ENCODE peak calls at places on chromosomes 3 and 15, in eight cellular contexts. One of them, this sample, is unnamed.

GRCh38 chr3:111547645-111548044 is 5.6 kb downstream of the CD96 start:
- DNase-seq in aorta: no peak
- DNase-seq in brain microvascular endothelial cell: no peak
- DNase-seq in endodermal cell: no peak
- DNase-seq in fibroblast of lung: no peak
- DNase-seq in osteoblast: no peak
- DNase-seq in GM23248: no peak
- DNase-seq in bronchial epithelial cell: no peak
- DNase-seq in this sample: no peak

GRCh38 chr3:78427303-78427702 is 1340.5 kb downstream of the ROBO1 start:
- DNase-seq in osteoblast: no peak
- DNase-seq in aorta: no peak
- DNase-seq in fibroblast of lung: peak; percentile 24
- DNase-seq in brain microvascular endothelial cell: no peak
- DNase-seq in GM23248: peak; percentile 18
- DNase-seq in endodermal cell: no peak
- DNase-seq in bronchial epithelial cell: no peak
- DNase-seq in this sample: peak; percentile 0

GRCh38 chr3:66577804-66578203 is 77.0 kb upstream of the LRIG1 start:
- DNase-seq in fibroblast of lung: no peak
- DNase-seq in bronchial epithelial cell: no peak
- DNase-seq in GM23248: no peak
- DNase-seq in brain microvascular endothelial cell: no peak
- DNase-seq in endodermal cell: no peak
- DNase-seq in osteoblast: no peak
- DNase-seq in aorta: no peak
- DNase-seq in this sample: no peak

GRCh38 chr3:69716119-69716518 is 23.1 kb upstream of the MITF start:
- DNase-seq in fibroblast of lung: no peak
- DNase-seq in bronchial epithelial cell: no peak
- DNase-seq in GM23248: peak; percentile 7
- DNase-seq in brain microvascular endothelial cell: no peak
- DNase-seq in endodermal cell: no peak
- DNase-seq in aorta: no peak
- DNase-seq in osteoblast: no peak
- DNase-seq in this sample: no peak

GRCh38 chr3:62923092-62923491 is 47.9 kb upstream of the CADPS start:
- DNase-seq in brain microvascular endothelial cell: no peak
- DNase-seq in endodermal cell: no peak
- DNase-seq in GM23248: peak; percentile 56
- DNase-seq in bronchial epithelial cell: no peak
- DNase-seq in osteoblast: peak; percentile 58
- DNase-seq in fibroblast of lung: peak; percentile 44
- DNase-seq in aorta: no peak
- DNase-seq in this sample: no peak

GRCh38 chr3:61914277-61914676 is 352.9 kb downstream of the PTPRG start:
- DNase-seq in aorta: no peak
- DNase-seq in fibroblast of lung: no peak
- DNase-seq in osteoblast: no peak
- DNase-seq in bronchial epithelial cell: no peak
- DNase-seq in endodermal cell: no peak
- DNase-seq in brain microvascular endothelial cell: no peak
- DNase-seq in GM23248: peak; percentile 55
- DNase-seq in this sample: peak; percentile 49

GRCh38 chr15:68497206-68497910 is 65.4 kb upstream of the ITGA11 start:
- DNase-seq in endodermal cell: peak; percentile 73
- DNase-seq in aorta: no peak
- DNase-seq in fibroblast of lung: peak; percentile 81
- DNase-seq in brain microvascular endothelial cell: no peak
- DNase-seq in GM23248: peak; percentile 36
- DNase-seq in bronchial epithelial cell: no peak
- DNase-seq in osteoblast: peak; percentile 60
- DNase-seq in this sample: peak; percentile 83

GRCh38 chr15:70376929-70377691 is 279.4 kb upstream of the TLE3 start:
- DNase-seq in endodermal cell: peak; percentile 66
- DNase-seq in bronchial epithelial cell: peak; percentile 64
- DNase-seq in fibroblast of lung: peak; percentile 66
- DNase-seq in GM23248: peak; percentile 85
- DNase-seq in osteoblast: peak; percentile 85
- DNase-seq in aorta: peak; percentile 63
- DNase-seq in brain microvascular endothelial cell: peak; percentile 5
- DNase-seq in this sample: peak; percentile 76

GRCh38 chr3:18424862-18425640 is at the start of gene SATB1:
- DNase-seq in aorta: peak; percentile 90
- DNase-seq in bronchial epithelial cell: peak; percentile 19
- DNase-seq in GM23248: peak; percentile 82
- DNase-seq in fibroblast of lung: peak; percentile 68
- DNase-seq in brain microvascular endothelial cell: peak; percentile 47
- DNase-seq in osteoblast: peak; percentile 69
- DNase-seq in endodermal cell: peak; percentile 91
- DNase-seq in this sample: peak; percentile 60

GRCh38 chr3:18429021-18429745 is 4.0 kb upstream of the SATB1 start:
- DNase-seq in aorta: no peak
- DNase-seq in fibroblast of lung: no peak
- DNase-seq in brain microvascular endothelial cell: no peak
- DNase-seq in osteoblast: no peak
- DNase-seq in GM23248: no peak
- DNase-seq in endodermal cell: no peak
- DNase-seq in bronchial epithelial cell: no peak
- DNase-seq in this sample: no peak

GRCh38 chr3:18425641-18426403 is 683 bp upstream of the SATB1 start:
- DNase-seq in aorta: peak; percentile 48
- DNase-seq in bronchial epithelial cell: no peak
- DNase-seq in GM23248: peak; percentile 32
- DNase-seq in brain microvascular endothelial cell: no peak
- DNase-seq in osteoblast: no peak
- DNase-seq in fibroblast of lung: no peak
- DNase-seq in endodermal cell: no peak
- DNase-seq in this sample: no peak

GRCh38 chr3:18426597-18426996 is 1.5 kb upstream of the SATB1 start:
- DNase-seq in aorta: no peak
- DNase-seq in endodermal cell: no peak
- DNase-seq in GM23248: no peak
- DNase-seq in osteoblast: no peak
- DNase-seq in brain microvascular endothelial cell: no peak
- DNase-seq in bronchial epithelial cell: no peak
- DNase-seq in fibroblast of lung: no peak
- DNase-seq in this sample: no peak

DNA sequence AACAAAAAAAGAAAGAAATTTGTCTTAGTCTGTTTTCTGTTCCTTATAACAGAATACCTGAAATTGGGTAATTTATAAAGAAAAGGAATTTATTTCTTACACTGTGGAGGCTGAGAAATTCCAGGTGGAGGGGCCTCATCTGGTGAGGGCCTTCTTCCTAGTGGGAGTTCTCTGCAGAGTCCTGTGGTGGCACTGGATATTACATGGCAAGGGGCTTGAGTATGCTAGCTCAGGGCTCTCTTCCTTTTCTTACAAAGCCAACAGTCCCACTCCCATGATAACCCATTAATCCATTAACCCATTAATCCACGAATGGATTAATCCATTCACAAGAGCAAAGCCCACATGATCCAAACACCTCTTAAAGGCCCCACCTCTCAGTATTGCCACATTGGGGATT is 2.9 kb upstream of the SATB1 start:
- DNase-seq in fibroblast of lung: no peak
- DNase-seq in aorta: no peak
- DNase-seq in bronchial epithelial cell: no peak
- DNase-seq in osteoblast: no peak
- DNase-seq in brain microvascular endothelial cell: no peak
- DNase-seq in endodermal cell: no peak
- DNase-seq in GM23248: no peak
- DNase-seq in this sample: no peak
- H3K4me3 ChIP-seq in fibroblast of lung: no peak overlapping the region
- H3K4me3 ChIP-seq in aorta: no peak overlapping the region
- H3K4me3 ChIP-seq in bronchial epithelial cell: no peak overlapping the region
- H3K4me3 ChIP-seq in osteoblast: no peak overlapping the region
- H3K4me3 ChIP-seq in brain microvascular endothelial cell: no peak overlapping the region
- H3K4me3 ChIP-seq in endodermal cell: no peak overlapping the region
- H3K4me3 ChIP-seq in GM23248: no peak overlapping the region
- H3K4me3 ChIP-seq in this sample: no peak overlapping the region

GRCh38 chr3:146542968-146543367 is 1.4 kb downstream of the PLSCR1 start:
- DNase-seq in fibroblast of lung: no peak
- DNase-seq in bronchial epithelial cell: no peak
- DNase-seq in brain microvascular endothelial cell: no peak
- DNase-seq in aorta: no peak
- DNase-seq in osteoblast: no peak
- DNase-seq in GM23248: no peak
- DNase-seq in endodermal cell: no peak
- DNase-seq in this sample: no peak

GRCh38 chr3:146540236-146540635 is 4.2 kb downstream of the PLSCR1 start:
- DNase-seq in bronchial epithelial cell: no peak
- DNase-seq in brain microvascular endothelial cell: no peak
- DNase-seq in aorta: no peak
- DNase-seq in fibroblast of lung: no peak
- DNase-seq in GM23248: no peak
- DNase-seq in endodermal cell: no peak
- DNase-seq in osteoblast: no peak
- DNase-seq in this sample: no peak

GRCh38 chr3:146543461-146544012 is 870 bp downstream of the PLSCR1 start:
- DNase-seq in GM23248: peak; percentile 65
- DNase-seq in brain microvascular endothelial cell: no peak
- DNase-seq in fibroblast of lung: peak; percentile 50
- DNase-seq in aorta: peak; percentile 47
- DNase-seq in bronchial epithelial cell: peak; percentile 30
- DNase-seq in osteoblast: no peak
- DNase-seq in endodermal cell: no peak
- DNase-seq in this sample: peak; percentile 33

GRCh38 chr3:146540978-146541377 is 3.4 kb downstream of the PLSCR1 start:
- DNase-seq in osteoblast: no peak
- DNase-seq in aorta: no peak
- DNase-seq in endodermal cell: no peak
- DNase-seq in bronchial epithelial cell: no peak
- DNase-seq in fibroblast of lung: no peak
- DNase-seq in GM23248: no peak
- DNase-seq in brain microvascular endothelial cell: no peak
- DNase-seq in this sample: no peak

DNA sequence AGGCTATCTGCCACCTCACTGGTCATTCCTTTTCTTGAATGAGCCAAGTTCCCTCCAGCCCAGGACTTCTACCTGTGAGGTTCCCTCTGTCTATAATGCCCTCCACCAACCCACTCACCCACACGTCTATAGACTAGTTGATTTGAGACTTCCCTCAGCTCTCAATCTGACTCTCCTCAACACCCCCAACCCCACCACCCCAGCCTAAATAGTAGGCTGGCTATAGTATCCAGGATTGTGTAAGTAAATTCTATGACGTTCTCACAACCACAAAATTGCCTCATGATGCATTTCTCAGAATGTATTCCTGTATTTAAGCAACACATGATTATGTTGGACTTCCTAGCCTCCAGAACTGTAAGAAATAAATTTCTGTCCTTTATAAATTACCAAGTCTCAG is 2.2 kb downstream of the PLSCR1 start:
- DNase-seq in aorta: peak; percentile 50
- DNase-seq in brain microvascular endothelial cell: no peak
- DNase-seq in GM23248: peak; percentile 39
- DNase-seq in osteoblast: no peak
- DNase-seq in fibroblast of lung: peak; percentile 31
- DNase-seq in endodermal cell: no peak
- DNase-seq in bronchial epithelial cell: peak; percentile 40
- DNase-seq in this sample: peak; percentile 50
- H3K4me3 ChIP-seq in aorta: no peak overlapping the region
- H3K4me3 ChIP-seq in brain microvascular endothelial cell: peak overlapping the region; percentile 0
- H3K4me3 ChIP-seq in GM23248: no peak overlapping the region
- H3K4me3 ChIP-seq in osteoblast: peak overlapping the region; percentile 10
- H3K4me3 ChIP-seq in fibroblast of lung: peak overlapping the region; percentile 86
- H3K4me3 ChIP-seq in endodermal cell: peak overlapping the region; percentile 95
- H3K4me3 ChIP-seq in bronchial epithelial cell: no peak overlapping the region
- H3K4me3 ChIP-seq in this sample: no peak overlapping the region

DNA sequence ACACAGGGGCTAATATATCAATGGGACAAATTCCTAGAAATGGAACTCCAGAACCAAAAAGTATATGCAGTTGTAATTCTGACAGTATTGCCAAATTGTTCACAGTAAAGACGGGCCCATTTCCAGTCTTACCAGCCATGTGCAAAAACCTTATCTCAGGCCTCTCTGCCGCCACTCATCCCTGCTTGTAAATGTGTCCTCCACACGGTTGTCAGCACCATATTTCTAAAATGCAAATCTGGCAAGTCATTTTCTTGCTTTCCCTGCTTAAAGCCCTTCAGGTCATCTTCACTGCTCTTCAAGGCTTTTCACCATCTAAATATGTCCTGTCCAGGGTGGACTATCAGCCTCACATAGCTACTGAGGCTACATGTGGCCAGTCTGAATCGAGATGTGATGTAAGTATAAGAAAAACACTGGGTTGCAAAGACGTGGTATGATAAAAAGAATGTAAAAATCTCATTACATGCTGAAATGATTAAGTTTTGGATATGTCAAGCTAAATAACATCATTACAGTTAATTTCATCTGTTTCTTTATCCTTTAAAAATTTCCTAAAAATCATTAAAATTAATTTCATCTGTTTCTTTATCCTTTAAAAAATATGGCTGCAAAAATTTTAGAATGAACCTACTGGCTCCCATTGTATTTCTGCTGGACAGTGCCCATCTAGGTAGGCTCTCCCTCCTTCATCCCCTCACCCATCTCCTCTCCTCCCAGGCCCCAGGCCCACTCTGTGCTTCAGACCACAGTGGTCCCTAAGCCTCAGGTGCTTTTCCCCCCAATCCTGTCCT is 980 bp downstream of the PARP9 start:
- DNase-seq in endodermal cell: no peak
- DNase-seq in aorta: no peak
- DNase-seq in GM23248: peak; percentile 22
- DNase-seq in bronchial epithelial cell: no peak
- DNase-seq in fibroblast of lung: no peak
- DNase-seq in brain microvascular endothelial cell: no peak
- DNase-seq in osteoblast: peak; percentile 73
- DNase-seq in this sample: peak; percentile 51
- H3K4me3 ChIP-seq in endodermal cell: peak overlapping the region; percentile 77
- H3K4me3 ChIP-seq in aorta: peak overlapping the region; percentile 77
- H3K4me3 ChIP-seq in GM23248: peak overlapping the region; percentile 91
- H3K4me3 ChIP-seq in bronchial epithelial cell: peak overlapping the region; percentile 79
- H3K4me3 ChIP-seq in fibroblast of lung: peak overlapping the region; percentile 84
- H3K4me3 ChIP-seq in brain microvascular endothelial cell: peak overlapping the region; percentile 85
- H3K4me3 ChIP-seq in osteoblast: peak overlapping the region; percentile 94
- H3K4me3 ChIP-seq in this sample: peak overlapping the region; percentile 80

DNA sequence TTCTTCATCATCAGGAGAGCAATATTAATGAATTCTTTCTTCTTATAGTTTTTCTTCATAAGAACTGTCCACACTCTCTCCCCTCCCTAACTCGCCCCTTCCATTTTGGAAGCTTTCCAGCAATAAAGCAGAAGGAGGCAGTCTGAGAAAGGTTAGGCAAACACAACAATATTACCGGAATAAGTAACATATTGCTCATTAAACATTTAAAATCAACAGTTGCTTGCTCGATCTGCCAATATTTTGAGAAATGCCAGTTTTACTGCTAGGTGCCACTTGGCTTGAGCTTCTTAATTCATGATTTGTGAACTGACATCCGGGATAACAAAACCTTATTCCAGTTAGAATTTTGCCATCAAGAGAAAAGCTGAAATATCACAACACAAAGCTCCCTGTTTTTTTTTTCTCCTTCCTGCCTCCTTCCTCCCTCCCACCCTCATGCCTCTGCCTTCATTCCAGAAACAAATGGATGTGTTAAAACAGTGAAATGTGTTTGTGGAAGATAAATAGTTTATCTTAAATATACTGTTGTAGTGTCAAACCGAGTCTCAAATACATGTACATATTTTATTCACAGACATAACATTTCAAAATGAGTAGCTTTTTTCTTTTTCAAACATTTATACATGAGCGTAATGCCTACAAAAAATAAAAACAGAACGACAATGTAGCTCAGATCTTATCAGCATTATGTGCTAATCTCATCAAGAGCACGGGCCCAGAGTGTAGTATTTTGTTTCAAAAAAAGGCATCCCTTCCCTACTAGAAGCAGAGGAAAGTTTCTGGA is 253.7 kb downstream of the GAP43 start:
- DNase-seq in osteoblast: no peak
- DNase-seq in GM23248: peak; percentile 32
- DNase-seq in endodermal cell: no peak
- DNase-seq in bronchial epithelial cell: no peak
- DNase-seq in brain microvascular endothelial cell: no peak
- DNase-seq in fibroblast of lung: no peak
- DNase-seq in aorta: no peak
- DNase-seq in this sample: no peak
- H3K4me3 ChIP-seq in osteoblast: peak overlapping the region; percentile 49
- H3K4me3 ChIP-seq in GM23248: peak overlapping the region; percentile 61
- H3K4me3 ChIP-seq in endodermal cell: no peak overlapping the region
- H3K4me3 ChIP-seq in bronchial epithelial cell: no peak overlapping the region
- H3K4me3 ChIP-seq in brain microvascular endothelial cell: peak overlapping the region; percentile 5
- H3K4me3 ChIP-seq in fibroblast of lung: peak overlapping the region; percentile 45
- H3K4me3 ChIP-seq in aorta: no peak overlapping the region
- H3K4me3 ChIP-seq in this sample: peak overlapping the region; percentile 28